ENCODE peak calls at places on chromosomes 16 and 17, in eight cellular contexts. C, Y, M, X, I, Z, F and S are unnamed samples.

GRCh38 chr16:82138478-82139285 is 31.3 kb downstream of the MPHOSPH6 start:
- DNase-seq in M (no peak), C (no peak), F (no peak), Y (no peak), X (no peak), I (peak), Z (no peak), S (no peak)

GRCh38 chr17:78127240-78127887 is 1.2 kb downstream of the TMC6 start:
- DNase-seq in F (peak), Y (peak), C (peak), X (no peak), M (no peak), Z (peak), I (no peak), S (peak)

GRCh38 chr17:21452377-21453143 is 76.4 kb downstream of the KCNJ12 start:
- DNase-seq in I (peak), X (peak), M (peak), F (peak), Z (peak), Y (peak), C (peak), S (peak)

GRCh38 chr17:16447676-16448075 is 32.3 kb downstream of the TRPV2 start:
- DNase-seq in Z (no peak), I (no peak), Y (no peak), M (no peak), X (no peak), C (no peak), F (no peak), S (no peak)

GRCh38 chr17:48175692-48176450 is 68.3 kb downstream of the SNX11 start:
- DNase-seq in I (no peak), Y (no peak), F (no peak), M (peak), C (no peak), Z (no peak), X (no peak), S (no peak)

GRCh38 chr17:72737291-72737690 is 355.2 kb downstream of the SLC39A11 start:
- DNase-seq in M (no peak), X (no peak), Y (no peak), I (no peak), C (no peak), Z (no peak), F (no peak), S (no peak)

GRCh38 chr17:10610821-10611323 is 46.2 kb downstream of the MYH3 start:
- DNase-seq in Z (no peak), X (no peak), C (no peak), M (no peak), I (no peak), F (no peak), Y (no peak), S (no peak)

GRCh38 chr17:34673516-34673915 is 94.1 kb downstream of the TMEM132E start:
- DNase-seq in F (no peak), M (no peak), X (no peak), Y (no peak), I (no peak), Z (no peak), C (no peak), S (no peak)

GRCh38 chr17:73947281-73947975 is 256.1 kb upstream of the RPL38 start:
- DNase-seq in Z (no peak), I (no peak), M (no peak), Y (no peak), F (no peak), C (no peak), X (no peak), S (peak)

GRCh38 chr17:80388175-80388574 is 26.8 kb upstream of the ENDOV start:
- DNase-seq in X (no peak), M (no peak), I (no peak), Z (no peak), Y (no peak), F (no peak), C (no peak), S (no peak)

GRCh38 chr16:69176033-69176780 is 10.8 kb upstream of the SNTB2 start:
- DNase-seq in C (no peak), X (no peak), I (no peak), F (no peak), Z (no peak), Y (no peak), M (peak), S (no peak)

GRCh38 chr17:61251939-61252865 is 147.4 kb upstream of the TBX2 start:
- DNase-seq in I (no peak), C (peak), Y (peak), Z (peak), X (peak), M (peak), F (peak), S (peak)

GRCh38 chr16:87845807-87846619 is 23.3 kb downstream of the SLC7A5 start:
- DNase-seq in F (no peak), M (no peak), C (no peak), I (no peak), X (no peak), Y (no peak), Z (no peak), S (no peak)

GRCh38 chr17:14303343-14304221 is 2.7 kb downstream of the HS3ST3B1 start:
- DNase-seq in I (no peak), M (no peak), Z (no peak), F (no peak), C (no peak), Y (no peak), X (no peak), S (no peak)

GRCh38 chr17:19397556-19398041 is 10.6 kb upstream of the MFAP4 start:
- DNase-seq in I (no peak), C (no peak), Z (peak), M (no peak), F (peak), Y (no peak), X (no peak), S (peak)

GRCh38 chr16:2884041-2884451 is 1.0 kb downstream of the FLYWCH2 start:
- DNase-seq in Z (no peak), F (no peak), M (no peak), C (no peak), Y (peak), I (no peak), X (no peak), S (no peak)

GRCh38 chr16:70738083-70738977 is 52.5 kb upstream of the MTSS2 start:
- DNase-seq in Y (peak), M (peak), F (peak), I (no peak), C (peak), Z (peak), X (peak), S (peak)

GRCh38 chr16:68936729-68937631 is 93.6 kb downstream of the TANGO6 start:
- DNase-seq in F (peak), Y (no peak), X (no peak), I (no peak), Z (no peak), C (no peak), M (peak), S (no peak)

GRCh38 chr17:53499277-53499676 is 323.4 kb upstream of the KIF2B start:
- DNase-seq in M (no peak), F (no peak), X (no peak), Z (no peak), I (no peak), C (no peak), Y (no peak), S (no peak)

GRCh38 chr17:62718420-62718819 is 89.7 kb downstream of the MARCHF10 start:
- DNase-seq in Y (no peak), M (peak), I (no peak), C (no peak), Z (no peak), X (no peak), F (no peak), S (no peak)

GRCh38 chr17:80352216-80352895 is 62.6 kb upstream of the ENDOV start:
- DNase-seq in M (no peak), C (no peak), F (no peak), Y (no peak), I (no peak), Z (no peak), X (no peak), S (no peak)

GRCh38 chr17:43449470-43450202 is 34.1 kb upstream of the DHX8 start:
- DNase-seq in M (no peak), F (no peak), Y (no peak), Z (no peak), X (no peak), C (no peak), I (no peak), S (no peak)

GRCh38 chr16:1494129-1494640 is 1.0 kb downstream of the TELO2 start:
- DNase-seq in X (peak), M (peak), Y (peak), I (no peak), C (peak), F (no peak), Z (peak), S (no peak)

GRCh38 chr17:82283208-82283749 is 9.8 kb upstream of the CSNK1D start:
- DNase-seq in Z (no peak), F (no peak), I (no peak), C (no peak), X (no peak), Y (no peak), M (peak), S (no peak)

GRCh38 chr17:53490447-53490968 is 332.2 kb upstream of the KIF2B start:
- DNase-seq in Y (no peak), F (no peak), X (no peak), C (no peak), M (no peak), Z (no peak), I (no peak), S (no peak)

GRCh38 chr17:37844158-37844976 is 79.8 kb upstream of the TBC1D3K start:
- DNase-seq in I (peak), Z (peak), C (peak), Y (peak), X (peak), F (no peak), M (peak), S (peak)

GRCh38 chr16:22623351-22623781 is 112.7 kb downstream of the NPIPB5 start:
- DNase-seq in Z (no peak), X (no peak), M (no peak), C (no peak), I (no peak), F (no peak), Y (no peak), S (no peak)

GRCh38 chr17:4588391-4588790 is 4.1 kb downstream of the SMTNL2 start:
- DNase-seq in M (no peak), Y (no peak), I (no peak), F (no peak), X (no peak), Z (no peak), C (peak), S (no peak)

GRCh38 chr16:71351558-71351901 is 7.0 kb upstream of the CALB2 start:
- DNase-seq in I (no peak), C (no peak), Y (no peak), F (peak), M (no peak), X (no peak), Z (no peak), S (peak)

GRCh38 chr16:55697867-55698266 is 42.1 kb downstream of the SLC6A2 start:
- DNase-seq in Y (no peak), X (no peak), M (no peak), I (no peak), Z (no peak), F (no peak), C (no peak), S (no peak)

GRCh38 chr16:12580809-12581208 is 222.9 kb downstream of the CPPED1 start:
- DNase-seq in Y (no peak), Z (no peak), I (no peak), C (no peak), M (no peak), X (no peak), F (no peak), S (no peak)

GRCh38 chr16:30669026-30670000 is 11.1 kb downstream of the FBRS start:
- DNase-seq in Y (no peak), M (no peak), Z (no peak), I (no peak), C (no peak), F (no peak), X (no peak), S (no peak)
- TF ChIP-seq POLR2A in Y (no peak), M (no peak), Z (no peak), I (no peak), C (no peak), F (no peak), X (no peak), S (no peak)

DNA sequence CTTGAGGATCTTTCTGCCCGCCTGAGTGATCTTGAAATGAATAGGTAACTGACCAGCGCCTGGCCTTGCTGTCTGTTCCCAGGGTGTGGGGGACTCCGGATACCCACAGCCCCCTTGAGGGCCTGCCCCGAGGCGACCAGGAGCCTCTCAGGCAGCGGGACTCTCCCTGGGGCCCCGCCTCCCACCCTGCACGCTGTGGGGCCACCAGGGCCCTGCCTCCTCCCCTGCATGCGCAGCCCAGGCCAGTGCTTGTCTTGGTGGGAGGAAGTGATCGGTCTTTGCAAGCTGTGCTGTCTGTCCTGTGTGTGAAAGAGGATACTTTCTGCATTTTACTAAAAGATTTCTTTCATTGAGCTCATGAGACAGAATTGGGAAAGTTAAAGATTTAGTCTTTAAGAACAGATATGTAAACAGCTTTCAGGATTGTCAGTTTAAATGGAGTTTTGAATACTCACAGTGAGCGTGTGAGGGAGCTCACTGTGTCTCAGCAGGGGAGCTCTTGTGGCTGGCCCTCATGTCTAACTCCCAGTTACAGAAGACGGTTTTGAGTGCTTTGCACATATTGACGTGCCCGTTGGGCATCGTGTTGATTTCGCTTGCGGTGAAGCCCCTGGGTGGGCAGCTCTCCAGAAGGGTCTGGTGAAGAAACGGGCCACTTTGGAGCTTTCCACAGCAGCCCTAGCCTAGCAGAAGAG is 36.1 kb upstream of the CAPN15 start:
- DNase-seq in I (no peak), C (no peak), M (no peak), Y (no peak), X (no peak), F (no peak), Z (no peak), S (no peak)
- H3K4me3 ChIP-seq in I (no peak), C (no peak), M (no peak), Y (no peak), X (no peak), F (no peak), Z (no peak), S (no peak)

GRCh38 chr17:55391764-55392467 is 29.7 kb downstream of the MMD start:
- DNase-seq in I (no peak), M (no peak), X (no peak), Z (no peak), Y (no peak), C (no peak), F (no peak), S (no peak)
- TF ChIP-seq POLR2A in I (no peak), M (no peak), X (no peak), Z (no peak), Y (no peak), C (no peak), F (no peak), S (no peak)

DNA sequence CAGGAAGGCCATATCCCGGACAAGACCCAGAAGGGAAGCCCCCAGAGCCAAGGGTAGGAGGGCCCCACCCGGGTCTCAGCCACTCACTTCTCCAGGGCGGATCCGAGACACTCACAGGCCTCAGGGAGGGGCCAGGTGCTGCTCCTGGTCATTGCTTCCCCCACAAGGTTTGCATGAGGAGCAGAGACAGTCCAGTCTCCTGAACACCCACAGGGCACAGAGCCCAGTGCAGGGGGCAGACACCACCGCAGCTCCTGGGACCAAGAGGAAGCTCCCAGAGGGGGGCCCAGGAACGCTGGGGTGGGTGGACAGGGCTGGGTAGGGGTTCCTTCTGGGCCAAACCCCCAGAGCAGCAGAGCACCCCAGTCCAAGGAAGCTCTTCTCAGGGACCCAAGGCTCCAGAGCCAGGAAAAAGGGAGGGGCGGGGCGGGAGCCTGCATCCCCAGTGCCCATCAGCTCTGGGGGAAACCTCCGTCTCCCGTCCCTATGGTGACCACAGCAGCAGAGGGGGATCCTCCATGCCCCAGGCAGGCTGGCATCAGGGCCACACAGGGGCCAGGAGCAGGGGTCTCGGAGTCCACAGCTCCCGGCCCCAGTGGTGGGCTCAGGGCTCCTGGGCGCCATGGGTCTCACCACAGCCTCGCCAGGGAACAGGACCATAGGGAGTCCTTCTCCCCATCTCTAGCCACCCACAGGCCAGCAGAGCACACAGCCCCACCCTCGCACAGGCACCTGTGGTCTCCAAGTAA is 816 bp upstream of the MRPL28 start:
- DNase-seq in M (no peak), X (no peak), C (no peak), I (no peak), Z (peak), Y (no peak), F (no peak), S (no peak)
- H3K4me3 ChIP-seq in M (no peak), X (peak), C (peak), I (peak), Z (peak), Y (no peak), F (peak), S (no peak)

GRCh38 chr17:50946223-50946890 is 80.2 kb upstream of the TOB1 start:
- DNase-seq in C (no peak), Z (peak), I (no peak), Y (no peak), F (no peak), M (no peak), X (no peak), S (peak)

GRCh38 chr17:50944902-50945720 is 79.0 kb upstream of the TOB1 start:
- DNase-seq in Z (peak), F (peak), I (no peak), M (no peak), X (no peak), Y (no peak), C (no peak), S (peak)

GRCh38 chr17:50943575-50943933 is 77.4 kb upstream of the TOB1 start:
- DNase-seq in X (no peak), F (no peak), Z (peak), M (no peak), I (no peak), C (no peak), Y (no peak), S (no peak)

GRCh38 chr17:50945779-50946222 is 79.6 kb upstream of the TOB1 start:
- DNase-seq in Z (no peak), I (no peak), Y (no peak), M (no peak), C (no peak), X (no peak), F (no peak), S (no peak)

DNA sequence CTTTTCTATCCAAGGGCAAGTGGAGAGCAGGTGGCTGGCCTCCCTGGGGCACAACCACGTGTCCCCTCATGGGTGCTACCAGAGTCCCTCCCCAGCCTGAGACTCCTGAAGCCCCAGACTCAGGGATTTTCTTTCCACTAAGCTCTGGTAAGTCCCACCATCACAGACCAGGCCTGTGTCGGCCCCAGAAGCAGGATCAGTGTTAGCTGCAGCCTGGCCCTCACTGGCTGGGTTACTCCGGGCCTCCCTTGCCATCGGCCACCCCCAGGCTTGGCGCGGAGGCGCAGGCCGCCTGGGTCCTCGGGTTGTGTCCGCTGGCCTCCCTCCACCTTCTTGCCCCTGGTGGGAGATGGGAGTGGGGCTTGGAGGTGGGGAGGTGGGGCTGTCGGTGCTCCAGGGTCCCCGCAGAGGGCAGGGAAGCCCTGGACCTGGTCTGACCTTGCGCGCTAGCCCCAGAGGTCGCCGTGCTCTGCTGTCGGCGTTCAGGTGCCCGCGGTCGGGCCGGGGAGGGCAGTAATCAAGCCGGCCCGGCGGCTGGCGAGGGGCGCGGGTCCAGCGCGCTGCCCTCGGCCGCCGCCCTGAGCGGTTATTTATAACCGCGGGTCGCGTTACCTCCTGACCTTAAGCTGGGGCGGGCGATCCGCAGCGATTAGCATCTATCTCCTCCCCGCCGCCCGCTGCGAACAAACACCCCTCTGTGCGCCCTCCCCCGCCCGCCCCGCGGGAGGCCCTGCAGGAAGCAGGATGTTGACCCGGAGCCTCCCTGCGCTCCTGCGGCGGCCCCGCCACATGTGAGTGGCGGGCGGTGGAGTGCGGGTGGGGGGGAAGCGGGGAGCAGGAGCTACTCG is 78.1 kb upstream of the TOB1 start:
- DNase-seq in X (peak), M (peak), I (no peak), C (peak), Z (peak), Y (peak), F (peak), S (no peak)
- TF ChIP-seq POLR2A in X (peak), M (no peak), I (peak), C (peak), Z (peak), Y (peak), F (no peak), S (no peak)

GRCh38 chr16:27326738-27327585 is 13.2 kb downstream of the IL4R start:
- DNase-seq in Z (peak), Y (peak), I (peak), M (peak), F (peak), C (peak), X (peak), S (peak)
- H3K4me3 ChIP-seq in Z (no peak), Y (no peak), I (peak), M (no peak), F (peak), C (no peak), X (peak), S (no peak)

DNA sequence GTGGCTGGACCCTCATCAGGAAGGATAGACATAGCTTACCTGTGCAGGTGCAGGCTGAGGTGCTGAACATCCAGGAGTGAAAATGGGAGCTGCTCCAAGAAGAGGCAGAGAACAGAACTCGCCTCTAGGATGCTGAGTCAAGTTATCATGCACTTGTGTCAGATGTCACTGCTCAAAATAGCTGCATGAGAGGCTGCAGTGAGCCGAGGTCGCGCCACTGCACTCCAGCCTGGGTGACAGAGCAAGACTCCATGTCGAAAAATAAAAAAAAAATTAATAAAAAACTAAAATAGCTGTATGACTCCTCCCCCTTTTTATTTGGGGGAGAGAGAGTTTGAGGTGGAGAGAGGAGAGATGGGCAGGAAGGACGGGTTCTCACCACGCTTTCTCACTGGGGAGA is 148.8 kb downstream of the FOXL1 start:
- DNase-seq in F (no peak), M (no peak), C (peak), I (no peak), X (no peak), Z (no peak), Y (no peak), S (no peak)
- TF ChIP-seq POLR2A in F (no peak), M (no peak), C (no peak), I (no peak), X (no peak), Z (no peak), Y (no peak), S (no peak)

GRCh38 chr17:35731239-35731931 is at the start of gene RASL10B:
- DNase-seq in F (peak), C (peak), I (no peak), Y (peak), X (peak), Z (peak), M (peak), S (no peak)
- H3K4me3 ChIP-seq in F (peak), C (peak), I (no peak), Y (no peak), X (peak), Z (peak), M (peak), S (peak)

GRCh38 chr17:7841622-7842379 is 7.8 kb downstream of the KDM6B start:
- DNase-seq in X (peak), Y (peak), F (peak), I (peak), M (peak), C (peak), Z (peak), S (peak)
- TF ChIP-seq POLR2A in X (peak), Y (peak), F (no peak), I (peak), M (peak), C (peak), Z (peak), S (no peak)